ENCODE peak calls at places on chromosomes 6 and 20, in seven cellular contexts. L, X, S, C, I, J and F are unnamed samples. For H3K4me1, the result is how much of the 10 kb centered on the place peaks cover.

GRCh38 chr20:14207591-14207990 is 129.8 kb downstream of the FLRT3 start:
- DNase-seq in L (no peak), X (no peak), S (no peak), C (no peak), I (no peak), J (no peak), F (no peak)

GRCh38 chr6:31498748-31499147 is 803 bp downstream of the MICB start:
- DNase-seq in L (no peak), X (no peak), S (peak), C (peak), I (no peak), J (no peak), F (peak)

GRCh38 chr6:124200661-124201060 is 397.0 kb downstream of the NKAIN2 start:
- DNase-seq in L (no peak), X (no peak), S (no peak), C (no peak), I (no peak), J (no peak), F (no peak)

GRCh38 chr20:37406010-37406998 is 60.4 kb downstream of the SRC start:
- DNase-seq in L (no peak), X (peak), S (peak), C (peak), I (no peak), J (no peak), F (no peak)

GRCh38 chr20:50363479-50363878 is 146.7 kb upstream of the PTPN1 start:
- DNase-seq in L (no peak), X (no peak), S (no peak), C (no peak), I (no peak), J (no peak), F (no peak)

GRCh38 chr20:3135507-3136070 is 24.1 kb downstream of the FASTKD5 start:
- DNase-seq in L (no peak), X (no peak), S (no peak), C (peak), I (no peak), J (no peak), F (no peak)

GRCh38 chr6:152309006-152309405 is 328.2 kb downstream of the SYNE1 start:
- DNase-seq in L (no peak), X (no peak), S (no peak), C (peak), I (no peak), J (no peak), F (no peak)

GRCh38 chr6:100344761-100345160 is 120.0 kb downstream of the SIM1 start:
- DNase-seq in L (no peak), X (no peak), S (peak), C (peak), I (no peak), J (no peak), F (no peak)

GRCh38 chr6:16766043-16766521 is 4.8 kb upstream of the ATXN1 start:
- DNase-seq in L (no peak), X (no peak), S (no peak), C (peak), I (no peak), J (no peak), F (no peak)

DNA sequence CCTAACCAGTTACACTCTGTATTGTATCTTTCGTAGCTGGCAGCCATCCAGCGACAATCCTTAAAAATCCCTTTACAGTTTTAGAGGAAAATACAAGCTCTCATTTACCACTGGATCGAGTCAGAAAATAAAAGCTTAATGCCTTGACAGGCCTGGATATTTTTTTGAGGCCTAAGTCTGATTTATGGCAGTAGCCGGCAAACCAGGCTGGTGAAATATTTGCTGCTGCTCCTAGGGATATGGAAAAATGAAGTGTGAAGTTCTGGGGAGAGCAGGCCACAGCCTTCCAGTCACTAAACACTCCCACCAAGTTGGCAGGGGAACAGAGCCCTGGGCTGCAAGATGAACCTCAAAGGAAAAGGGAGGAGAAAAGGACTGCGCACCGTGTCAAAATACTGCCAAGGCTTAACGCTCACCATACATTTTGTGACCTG is 213.0 kb upstream of the SUPT3H start:
- DNase-seq in L (peak), X (no peak), S (peak), C (peak), I (no peak), J (peak), F (no peak)
- H3K4me1 ChIP-seq in L (under half), X (under half), S (under half), C (under half), I (under half), J (under half), F (under half)

GRCh38 chr20:62595491-62595890 is 46.8 kb upstream of the SLCO4A1 start:
- DNase-seq in L (peak), X (peak), S (peak), C (peak), I (peak), J (no peak), F (no peak)
- H3K4me3 ChIP-seq in L (no peak), X (no peak), S (no peak), C (no peak), I (no peak), J (no peak), F (no peak)

GRCh38 chr6:28922841-28923317 is 906 bp downstream of the TRIM27 start:
- DNase-seq in L (peak), X (peak), S (peak), C (peak), I (peak), J (no peak), F (peak)

GRCh38 chr6:28922004-28922840 is 1.6 kb downstream of the TRIM27 start:
- DNase-seq in L (no peak), X (no peak), S (peak), C (peak), I (peak), J (no peak), F (no peak)

GRCh38 chr6:28920281-28920680 is 3.5 kb downstream of the TRIM27 start:
- DNase-seq in L (no peak), X (no peak), S (no peak), C (no peak), I (no peak), J (no peak), F (no peak)

GRCh38 chr6:28927856-28928255 is 4.1 kb upstream of the TRIM27 start:
- DNase-seq in L (no peak), X (no peak), S (no peak), C (no peak), I (no peak), J (no peak), F (no peak)

DNA sequence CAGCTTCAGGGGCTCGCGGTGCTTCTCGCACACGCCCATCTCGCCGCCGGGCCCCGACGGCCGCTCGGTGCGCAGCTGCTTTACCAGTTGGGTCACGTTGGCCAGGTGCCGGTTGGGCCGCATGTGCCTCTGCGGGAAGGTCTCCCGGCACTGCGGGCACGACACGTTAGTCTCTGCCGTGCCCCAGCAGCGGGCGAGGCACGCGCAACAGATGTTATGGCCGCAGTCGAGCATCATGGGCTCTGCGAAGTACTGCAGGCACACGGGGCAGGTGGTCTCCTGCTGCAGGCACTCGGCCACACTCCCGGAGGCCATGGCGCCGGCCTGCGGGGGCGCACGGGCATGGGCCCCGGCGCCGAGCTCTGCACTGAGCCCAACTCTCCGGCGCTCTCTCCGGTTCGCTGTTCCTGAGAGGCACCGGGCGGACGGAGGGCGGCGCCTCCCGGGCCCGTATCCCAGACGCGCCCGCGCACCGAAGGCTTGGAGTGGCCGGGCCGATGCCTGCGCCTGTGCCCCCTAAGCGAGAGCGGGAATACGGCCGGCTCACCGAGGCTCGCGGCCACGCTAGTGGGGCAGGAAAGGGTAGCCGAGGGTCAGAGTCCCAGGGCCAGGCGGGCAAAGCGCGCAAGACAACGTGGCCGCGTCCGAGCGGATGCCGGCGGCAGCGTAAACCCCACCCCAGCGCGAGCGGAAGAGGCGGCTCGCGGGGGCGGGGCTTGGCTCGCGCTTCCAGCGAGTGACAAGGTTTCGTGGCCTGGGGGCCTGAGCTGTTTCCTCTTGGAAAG is at the start of gene TRIM27:
- DNase-seq in L (peak), X (peak), S (peak), C (peak), I (peak), J (peak), F (peak)
- TF ChIP-seq CTCF in L (peak), X (no peak), S (no peak), C (no peak), I (no peak), J (no peak), F (no peak)

GRCh38 chr6:167930300-167930699 is 67.2 kb upstream of the KIF25 start:
- DNase-seq in L (no peak), X (no peak), S (peak), C (peak), I (no peak), J (no peak), F (no peak)
- H3K4me1 ChIP-seq in L (under half), X (under half), S (under half), C (under half), I (under half), J (under half), F (under half)

GRCh38 chr6:33592595-33593413 is 12.7 kb upstream of the BAK1 start:
- DNase-seq in L (no peak), X (no peak), S (no peak), C (peak), I (peak), J (no peak), F (peak)
- H3K4me3 ChIP-seq in L (no peak), X (peak), S (no peak), C (no peak), I (peak), J (no peak), F (no peak)

GRCh38 chr6:137015943-137016342 is 28.8 kb downstream of the IL20RA start:
- DNase-seq in L (no peak), X (no peak), S (no peak), C (no peak), I (no peak), J (no peak), F (no peak)

GRCh38 chr6:137013031-137013430 is 31.7 kb downstream of the IL20RA start:
- DNase-seq in L (no peak), X (no peak), S (no peak), C (peak), I (no peak), J (no peak), F (no peak)

GRCh38 chr6:137016366-137016765 is 28.4 kb downstream of the IL20RA start:
- DNase-seq in L (no peak), X (no peak), S (peak), C (peak), I (no peak), J (no peak), F (no peak)

GRCh38 chr6:137011406-137011805 is 33.4 kb downstream of the IL20RA start:
- DNase-seq in L (no peak), X (no peak), S (no peak), C (peak), I (no peak), J (no peak), F (no peak)

DNA sequence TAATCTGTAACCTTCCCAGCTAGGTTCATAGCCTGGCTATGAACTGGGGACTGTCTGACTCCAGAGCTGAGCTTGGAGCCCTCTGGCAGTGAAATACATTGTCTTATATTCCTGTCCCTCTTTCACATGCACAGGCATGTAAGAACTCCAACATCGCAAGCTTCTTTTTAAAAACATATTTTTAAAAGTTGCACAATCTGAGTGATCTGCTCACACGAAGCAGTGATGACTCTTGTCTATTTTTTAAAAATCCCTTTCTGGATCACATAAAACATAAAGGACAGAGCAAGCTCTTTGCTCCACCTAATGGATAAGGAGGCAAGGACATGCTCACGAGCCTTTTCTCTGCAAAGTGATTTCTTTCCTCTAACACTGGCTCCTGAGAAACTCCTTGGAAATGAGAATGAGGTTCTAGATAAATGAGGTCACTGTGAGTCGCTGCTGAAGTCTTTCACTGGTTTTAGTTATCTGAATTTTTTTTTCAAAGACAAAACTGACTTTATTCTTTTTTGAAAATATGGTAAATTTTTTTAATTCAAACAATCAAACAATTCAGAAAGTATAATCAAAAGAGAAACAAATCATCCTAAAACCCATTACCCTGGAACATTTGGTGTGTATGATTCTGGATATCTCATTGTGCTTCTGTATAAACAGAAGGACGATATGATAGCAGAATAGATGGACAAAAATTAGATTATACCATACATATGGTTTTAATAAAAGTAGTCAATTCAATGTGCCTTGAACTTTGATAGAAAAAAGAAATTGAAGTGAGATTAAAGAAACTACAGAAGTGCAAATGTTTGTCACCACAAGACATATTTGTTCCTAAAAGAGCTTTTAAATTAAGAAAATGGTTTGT is 30.8 kb downstream of the IL20RA start:
- DNase-seq in L (no peak), X (no peak), S (peak), C (peak), I (no peak), J (no peak), F (no peak)
- TF ChIP-seq CTCF in L (peak), X (peak), S (peak), C (peak), I (peak), J (no peak), F (no peak)

GRCh38 chr6:81766482-81767069 is 14.1 kb upstream of the TENT5A start:
- DNase-seq in L (peak), X (no peak), S (peak), C (peak), I (peak), J (no peak), F (no peak)

GRCh38 chr6:81770395-81770794 is 17.9 kb upstream of the TENT5A start:
- DNase-seq in L (no peak), X (no peak), S (no peak), C (no peak), I (no peak), J (no peak), F (no peak)

GRCh38 chr6:81768150-81768942 is 15.9 kb upstream of the TENT5A start:
- DNase-seq in L (no peak), X (no peak), S (no peak), C (peak), I (no peak), J (no peak), F (no peak)

GRCh38 chr6:81769834-81770233 is 17.4 kb upstream of the TENT5A start:
- DNase-seq in L (no peak), X (no peak), S (no peak), C (peak), I (no peak), J (no peak), F (no peak)

DNA sequence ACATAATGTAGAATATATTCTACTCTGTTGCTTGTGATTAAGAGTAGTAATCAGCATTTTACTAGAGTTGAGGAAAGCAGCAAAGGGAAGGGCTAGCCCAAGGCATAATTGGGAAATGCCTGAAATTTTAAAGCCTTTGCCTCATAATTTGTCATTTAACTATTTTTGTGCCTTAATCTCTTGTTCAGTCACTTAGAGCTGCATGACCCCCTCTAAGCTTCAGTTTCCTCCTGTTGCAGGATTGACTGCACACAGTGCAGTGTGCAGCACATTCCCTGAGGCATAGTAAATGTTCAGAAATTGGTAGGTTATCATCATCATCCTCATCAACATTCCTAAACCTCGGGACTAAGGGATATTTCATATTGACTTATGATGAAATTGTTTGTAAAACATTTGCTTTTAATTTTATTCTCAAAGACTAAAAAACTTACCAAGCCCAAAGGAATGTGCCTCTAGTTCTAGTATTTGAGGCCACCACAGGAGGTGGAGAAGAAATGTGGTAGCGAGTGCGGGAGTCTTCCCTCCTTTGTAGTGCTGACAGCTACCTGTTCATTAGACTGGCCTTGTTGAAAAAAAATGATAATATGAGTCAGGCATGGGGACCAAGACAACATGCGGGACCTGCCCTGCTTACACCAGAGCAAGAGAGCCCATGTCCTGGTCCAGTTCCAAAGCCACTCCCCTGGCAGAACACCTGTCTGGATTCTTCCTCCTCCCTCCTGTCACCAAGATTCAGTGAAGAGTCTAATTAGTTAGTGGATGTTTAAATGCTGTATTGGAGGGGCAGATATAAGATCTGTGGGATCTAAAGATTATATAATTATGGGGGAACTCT is 14.9 kb upstream of the TENT5A start:
- DNase-seq in L (no peak), X (no peak), S (peak), C (peak), I (peak), J (no peak), F (no peak)
- H3K4me1 ChIP-seq in L (under half), X (under half), S (under half), C (under half), I (under half), J (under half), F (under half)